ENCODE peak calls at places on chromosomes 4 and X, in five cellular contexts. Z is H1, J is HepG2, N is K562, U is GM12878. W is an unnamed sample.
A peak's percentile ranks its signal among the peaks of the same experiment; 100 is the strongest.

GRCh38 chr4:80206541-80207171 is 9.4 kb downstream of the PRDM8 start:
- DNase-seq in Z (no peak), J (no peak), N (no peak), U (no peak), W (no peak)

GRCh38 chr4:48195853-48196252 is 61.8 kb upstream of the TXK start:
- DNase-seq in Z (no peak), J (no peak), N (no peak), U (no peak), W (no peak)

GRCh38 chrX:2696698-2697215 is 5.7 kb downstream of the CD99 start:
- DNase-seq in Z (no peak), J (no peak), N (no peak), U (peak; percentile 92), W (no peak)

GRCh38 chrX:150899191-150899757 is 806 bp upstream of the CD99L2 start:
- DNase-seq in Z (no peak), J (no peak), N (peak; percentile 13), U (no peak), W (peak; percentile 37)

GRCh38 chr4:160745126-160745525 is 1418.7 kb downstream of the FSTL5 start:
- DNase-seq in Z (no peak), J (no peak), N (no peak), U (no peak), W (no peak)

GRCh38 chr4:77079281-77079680 is 3.5 kb upstream of the CCNI start:
- DNase-seq in Z (no peak), J (no peak), N (no peak), U (no peak), W (no peak)

GRCh38 chrX:155745792-155746191 is 133.0 kb upstream of the TMLHE start:
- DNase-seq in Z (no peak), J (peak; percentile 0), N (no peak), U (no peak), W (no peak)

GRCh38 chr4:140448830-140449229 is 21.4 kb upstream of the CLGN start:
- DNase-seq in Z (no peak), J (no peak), N (no peak), U (no peak), W (peak; percentile 12)

GRCh38 chrX:47568656-47569295 is 7.8 kb downstream of the ARAF start:
- DNase-seq in Z (no peak), J (peak; percentile 16), N (no peak), U (no peak), W (peak; percentile 68)

GRCh38 chr4:2996437-2996836 is 33.1 kb downstream of the GRK4 start:
- DNase-seq in Z (no peak), J (no peak), N (no peak), U (no peak), W (no peak)

GRCh38 chrX:2374086-2374485 is 126.7 kb downstream of the DHRSX start:
- DNase-seq in Z (no peak), J (no peak), N (no peak), U (no peak), W (no peak)

GRCh38 chr4:89193828-89194227 is 82.5 kb downstream of the TIGD2 start:
- DNase-seq in Z (no peak), J (no peak), N (no peak), U (no peak), W (no peak)

GRCh38 chr4:112633477-112634235 is 3.1 kb downstream of the ZGRF1 start:
- DNase-seq in Z (no peak), J (peak; percentile 18), N (no peak), U (peak; percentile 17), W (peak; percentile 40)

GRCh38 chrX:15143050-15143824 is 126.6 kb downstream of the ASB9 start:
- DNase-seq in Z (no peak), J (peak; percentile 45), N (peak; percentile 27), U (no peak), W (peak; percentile 45)

GRCh38 chrX:78997870-78998558 is 52.8 kb downstream of the P2RY10 start:
- DNase-seq in Z (no peak), J (no peak), N (no peak), U (no peak), W (no peak)

GRCh38 chr4:27397886-27398285 is 537.2 kb downstream of the STIM2 start:
- DNase-seq in Z (no peak), J (no peak), N (no peak), U (no peak), W (no peak)

GRCh38 chr4:94831607-94832006 is 73.9 kb downstream of the BMPR1B start:
- DNase-seq in Z (no peak), J (no peak), N (no peak), U (no peak), W (no peak)

GRCh38 chr4:163164591-163164990 is 2.1 kb downstream of the NAF1 start:
- DNase-seq in Z (no peak), J (no peak), N (no peak), U (no peak), W (no peak)

GRCh38 chrX:33434256-33435092 is 223.1 kb upstream of the DMD start:
- DNase-seq in Z (peak; percentile 31), J (peak; percentile 9), N (peak; percentile 15), U (no peak), W (peak; percentile 42)

GRCh38 chr4:182923376-182923775 is 6.2 kb upstream of the DCTD start:
- DNase-seq in Z (no peak), J (no peak), N (no peak), U (no peak), W (no peak)

GRCh38 chr4:115841873-115842272 is 728.5 kb upstream of the NDST4 start:
- DNase-seq in Z (no peak), J (no peak), N (no peak), U (no peak), W (no peak)

GRCh38 chr4:168631241-168632151 is 134.6 kb downstream of the PALLD start:
- DNase-seq in Z (peak; percentile 36), J (no peak), N (no peak), U (no peak), W (peak; percentile 87)

GRCh38 chr4:52173470-52174055 is 122.5 kb downstream of the SPATA18 start:
- DNase-seq in Z (no peak), J (no peak), N (no peak), U (no peak), W (no peak)

GRCh38 chr4:140358281-140358680 is 15.2 kb upstream of the SCOC start:
- DNase-seq in Z (no peak), J (no peak), N (no peak), U (no peak), W (no peak)

GRCh38 chr4:16858275-16858752 is 40.1 kb downstream of the LDB2 start:
- DNase-seq in Z (peak; percentile 34), J (no peak), N (no peak), U (no peak), W (no peak)

GRCh38 chrX:133670394-133670793 is 255.1 kb upstream of the GPC4 start:
- DNase-seq in Z (no peak), J (no peak), N (peak; percentile 40), U (peak; percentile 1), W (peak; percentile 48)

GRCh38 chr4:137610960-137611359 is 78.7 kb upstream of the PCDH18 start:
- DNase-seq in Z (no peak), J (peak; percentile 1), N (no peak), U (no peak), W (no peak)

GRCh38 chrX:50988649-50989048 is 78.1 kb downstream of the BMP15 start:
- DNase-seq in Z (no peak), J (no peak), N (no peak), U (no peak), W (peak; percentile 29)

GRCh38 chr4:144894525-144894924 is 203.5 kb downstream of the ANAPC10 start:
- DNase-seq in Z (no peak), J (no peak), N (no peak), U (no peak), W (no peak)

GRCh38 chr4:101400096-101400495 is 52.8 kb upstream of the PPP3CA start:
- DNase-seq in Z (no peak), J (no peak), N (no peak), U (no peak), W (no peak)

GRCh38 chr4:47215759-47216158 is 184.4 kb downstream of the GABRB1 start:
- DNase-seq in Z (no peak), J (no peak), N (no peak), U (no peak), W (no peak)

GRCh38 chr4:146637853-146638800 is 566 bp upstream of the POU4F2 start:
- DNase-seq in Z (no peak), J (no peak), N (no peak), U (no peak), W (peak; percentile 66)

GRCh38 chrX:102345916-102346315 is 93.9 kb downstream of the NXF2B start:
- DNase-seq in Z (no peak), J (peak; percentile 6), N (peak; percentile 45), U (no peak), W (peak; percentile 61)

GRCh38 chr4:94640151-94640550 is 117.6 kb upstream of the BMPR1B start:
- DNase-seq in Z (no peak), J (no peak), N (no peak), U (no peak), W (no peak)

GRCh38 chrX:98371994-98372393 is 1488.3 kb downstream of the RPA4 start:
- DNase-seq in Z (no peak), J (no peak), N (no peak), U (no peak), W (no peak)
- TF ChIP-seq JUND in Z (no peak), J (no peak), N (no peak), U (no peak), W (no peak)

DNA sequence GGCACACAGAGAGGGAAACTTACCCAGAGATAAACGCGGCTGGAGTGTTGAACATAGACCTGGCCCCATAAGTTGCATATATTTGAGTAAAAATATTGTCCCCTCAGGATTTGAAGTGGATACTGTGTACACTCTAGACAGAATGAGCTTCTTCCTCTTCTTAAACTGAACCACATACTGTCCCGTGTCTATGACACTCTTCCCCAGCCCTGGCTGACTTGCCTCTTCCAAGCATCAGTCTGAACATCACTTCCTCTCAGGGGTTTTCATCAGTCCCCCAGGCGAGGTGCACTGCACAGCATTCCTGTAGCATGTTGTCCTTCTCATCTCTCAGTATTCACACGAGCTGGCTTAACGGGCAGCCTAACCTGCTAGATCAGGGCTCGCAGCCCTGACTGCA is 80.5 kb upstream of the TMEM150C start:
- DNase-seq in Z (no peak), J (no peak), N (no peak), U (no peak), W (no peak)
- TF ChIP-seq TAF1 in Z (no peak), J (no peak), N (no peak), U (no peak), W (no peak)

DNA sequence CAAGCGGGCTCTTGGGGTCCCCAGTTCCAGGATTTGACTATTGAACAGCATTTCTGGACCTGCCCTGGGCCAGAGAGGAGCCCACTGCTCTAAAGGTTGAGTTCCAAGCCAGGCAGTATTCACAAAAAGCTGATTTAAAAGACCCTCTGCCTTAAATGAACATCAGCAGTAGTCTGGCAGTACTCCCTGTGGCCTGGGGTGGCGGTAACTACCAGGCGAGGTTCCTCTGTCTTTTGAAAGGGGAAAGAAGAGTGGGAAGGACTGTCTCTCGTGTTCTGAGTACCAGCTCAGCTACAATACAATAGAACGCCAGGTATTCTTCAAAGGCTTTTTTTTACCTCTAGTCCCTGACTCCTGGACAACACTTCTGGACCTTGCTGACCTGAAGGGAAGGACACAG is 456.4 kb upstream of the TEX13C start:
- DNase-seq in Z (no peak), J (no peak), N (no peak), U (no peak), W (no peak)
- TF ChIP-seq JUND in Z (no peak), J (no peak), N (no peak), U (no peak), W (no peak)

DNA sequence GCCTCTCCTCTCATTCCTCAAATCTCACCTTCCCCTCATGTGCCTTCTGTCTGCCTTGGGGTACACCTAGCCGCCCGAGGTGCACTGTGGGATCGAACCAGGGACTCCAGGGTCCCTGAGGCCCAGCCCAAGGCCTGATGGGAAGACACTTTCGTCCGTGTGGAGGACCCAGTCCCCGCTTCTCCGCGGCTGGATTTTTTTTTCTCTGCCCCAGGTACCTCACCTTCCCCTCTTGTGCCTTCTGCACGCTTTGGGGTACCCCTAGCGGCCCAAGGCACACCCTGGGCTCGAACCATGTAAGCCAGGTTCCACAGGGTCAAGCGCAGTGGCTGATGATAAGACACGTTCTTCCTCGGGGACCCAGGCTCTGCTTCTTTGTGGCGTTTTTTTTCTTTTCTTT is 530.7 kb downstream of the CWH43 start:
- DNase-seq in Z (no peak), J (no peak), N (no peak), U (no peak), W (no peak)
- TF ChIP-seq TAF1 in Z (no peak), J (no peak), N (no peak), U (no peak), W (no peak)

W was measured in SK-N-SH.